ENCODE peak calls at places on chromosomes 3 and 15, in nine cellular contexts. One of them, this sample, is unnamed. For H3K4me1, the result is how much of the 10 kb centered on the place peaks cover.

GRCh38 chr3:179608931-179609720 is 4.5 kb downstream of the NDUFB5 start:
- DNase-seq in hepatocyte: no peak
- DNase-seq in right cardiac atrium: no peak
- DNase-seq in uterus: no peak
- DNase-seq in tibial nerve: no peak
- DNase-seq in aorta: no peak
- DNase-seq in HCT116: no peak
- DNase-seq in neuronal stem cell: no peak
- DNase-seq in GM12878: peak
- DNase-seq in this sample: no peak

GRCh38 chr15:60299452-60300047 is 98.2 kb downstream of the ANXA2 start:
- DNase-seq in tibial nerve: no peak
- DNase-seq in right cardiac atrium: peak
- DNase-seq in uterus: peak
- DNase-seq in HCT116: peak
- DNase-seq in aorta: no peak
- DNase-seq in hepatocyte: peak
- DNase-seq in neuronal stem cell: no peak
- DNase-seq in GM12878: no peak
- DNase-seq in this sample: no peak

GRCh38 chr3:37456270-37456708 is 281.9 kb upstream of the LRRFIP2 start:
- DNase-seq in right cardiac atrium: peak
- DNase-seq in tibial nerve: peak
- DNase-seq in aorta: peak
- DNase-seq in hepatocyte: no peak
- DNase-seq in GM12878: no peak
- DNase-seq in uterus: peak
- DNase-seq in neuronal stem cell: no peak
- DNase-seq in HCT116: no peak
- DNase-seq in this sample: peak

GRCh38 chr15:58182460-58183163 is 44.4 kb downstream of the AQP9 start:
- DNase-seq in neuronal stem cell: peak
- DNase-seq in uterus: no peak
- DNase-seq in GM12878: no peak
- DNase-seq in HCT116: peak
- DNase-seq in hepatocyte: peak
- DNase-seq in right cardiac atrium: peak
- DNase-seq in tibial nerve: no peak
- DNase-seq in aorta: peak
- DNase-seq in this sample: peak

GRCh38 chr3:101300073-101300472 is 20.3 kb downstream of the IMPG2 start:
- DNase-seq in GM12878: no peak
- DNase-seq in aorta: peak
- DNase-seq in tibial nerve: no peak
- DNase-seq in HCT116: no peak
- DNase-seq in uterus: no peak
- DNase-seq in neuronal stem cell: no peak
- DNase-seq in hepatocyte: no peak
- DNase-seq in right cardiac atrium: no peak
- DNase-seq in this sample: no peak

GRCh38 chr15:73996267-73996666 is 1.8 kb downstream of the PML start:
- DNase-seq in tibial nerve: no peak
- DNase-seq in GM12878: no peak
- DNase-seq in neuronal stem cell: no peak
- DNase-seq in aorta: no peak
- DNase-seq in right cardiac atrium: no peak
- DNase-seq in hepatocyte: no peak
- DNase-seq in HCT116: no peak
- DNase-seq in uterus: no peak
- DNase-seq in this sample: no peak

GRCh38 chr3:186582541-186582940 is 12.0 kb downstream of the DNAJB11 start:
- DNase-seq in right cardiac atrium: no peak
- DNase-seq in neuronal stem cell: no peak
- DNase-seq in GM12878: no peak
- DNase-seq in uterus: no peak
- DNase-seq in tibial nerve: no peak
- DNase-seq in HCT116: no peak
- DNase-seq in aorta: no peak
- DNase-seq in hepatocyte: no peak
- DNase-seq in this sample: no peak

GRCh38 chr3:190036631-190037030 is 84.1 kb downstream of the P3H2 start:
- DNase-seq in right cardiac atrium: no peak
- DNase-seq in hepatocyte: peak
- DNase-seq in aorta: no peak
- DNase-seq in GM12878: no peak
- DNase-seq in uterus: no peak
- DNase-seq in neuronal stem cell: no peak
- DNase-seq in tibial nerve: no peak
- DNase-seq in HCT116: no peak
- DNase-seq in this sample: no peak

GRCh38 chr3:22360197-22360596 is 609.2 kb upstream of the ZNF385D start:
- DNase-seq in tibial nerve: no peak
- DNase-seq in right cardiac atrium: no peak
- DNase-seq in aorta: no peak
- DNase-seq in neuronal stem cell: no peak
- DNase-seq in HCT116: no peak
- DNase-seq in uterus: no peak
- DNase-seq in GM12878: no peak
- DNase-seq in hepatocyte: no peak
- DNase-seq in this sample: no peak
- H3K4me1 ChIP-seq in tibial nerve: under half
- H3K4me1 ChIP-seq in right cardiac atrium: under half
- H3K4me1 ChIP-seq in aorta: under half
- H3K4me1 ChIP-seq in neuronal stem cell: under half
- H3K4me1 ChIP-seq in HCT116: under half
- H3K4me1 ChIP-seq in uterus: under half
- H3K4me1 ChIP-seq in GM12878: under half
- H3K4me1 ChIP-seq in hepatocyte: under half
- H3K4me1 ChIP-seq in this sample: under half

GRCh38 chr3:129040579-129041300 is 19.8 kb upstream of the GP9 start:
- DNase-seq in neuronal stem cell: no peak
- DNase-seq in tibial nerve: no peak
- DNase-seq in right cardiac atrium: no peak
- DNase-seq in hepatocyte: no peak
- DNase-seq in aorta: peak
- DNase-seq in uterus: no peak
- DNase-seq in GM12878: no peak
- DNase-seq in HCT116: no peak
- DNase-seq in this sample: no peak

GRCh38 chr3:129046037-129046731 is 14.4 kb upstream of the GP9 start:
- DNase-seq in neuronal stem cell: no peak
- DNase-seq in HCT116: no peak
- DNase-seq in aorta: peak
- DNase-seq in right cardiac atrium: no peak
- DNase-seq in uterus: no peak
- DNase-seq in tibial nerve: no peak
- DNase-seq in GM12878: no peak
- DNase-seq in hepatocyte: no peak
- DNase-seq in this sample: no peak

GRCh38 chr3:129046732-129047552 is 13.6 kb upstream of the GP9 start:
- DNase-seq in GM12878: no peak
- DNase-seq in right cardiac atrium: no peak
- DNase-seq in neuronal stem cell: no peak
- DNase-seq in tibial nerve: no peak
- DNase-seq in aorta: peak
- DNase-seq in uterus: no peak
- DNase-seq in HCT116: no peak
- DNase-seq in hepatocyte: no peak
- DNase-seq in this sample: no peak

GRCh38 chr3:129047553-129047839 is 13.1 kb upstream of the GP9 start:
- DNase-seq in hepatocyte: no peak
- DNase-seq in right cardiac atrium: no peak
- DNase-seq in tibial nerve: no peak
- DNase-seq in uterus: no peak
- DNase-seq in neuronal stem cell: no peak
- DNase-seq in aorta: peak
- DNase-seq in GM12878: no peak
- DNase-seq in HCT116: no peak
- DNase-seq in this sample: no peak

DNA sequence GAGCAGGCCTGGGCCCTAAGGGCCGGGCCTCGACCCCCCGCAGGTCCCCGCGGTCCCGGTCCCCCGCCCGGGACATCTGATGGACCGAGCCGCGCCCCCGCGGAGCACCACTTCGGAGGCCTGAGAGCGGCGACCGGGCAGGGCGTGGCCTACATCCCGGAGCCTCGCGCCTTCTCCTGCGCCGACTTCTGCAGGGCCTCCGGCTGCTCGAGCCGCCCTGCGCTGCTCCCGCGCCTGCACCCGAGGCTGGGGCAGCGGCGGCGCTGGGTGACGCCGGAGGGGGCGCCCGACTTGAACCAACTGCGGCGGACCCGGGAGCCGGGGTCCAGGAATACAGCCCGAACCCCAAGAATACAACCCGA is 14.9 kb upstream of the GP9 start:
- DNase-seq in hepatocyte: no peak
- DNase-seq in right cardiac atrium: peak
- DNase-seq in GM12878: no peak
- DNase-seq in uterus: no peak
- DNase-seq in HCT116: no peak
- DNase-seq in aorta: peak
- DNase-seq in neuronal stem cell: no peak
- DNase-seq in tibial nerve: no peak
- DNase-seq in this sample: no peak
- H3K4me1 ChIP-seq in hepatocyte: under half
- H3K4me1 ChIP-seq in right cardiac atrium: under half
- H3K4me1 ChIP-seq in GM12878: under half
- H3K4me1 ChIP-seq in uterus: under half
- H3K4me1 ChIP-seq in HCT116: under half
- H3K4me1 ChIP-seq in aorta: under half
- H3K4me1 ChIP-seq in neuronal stem cell: under half
- H3K4me1 ChIP-seq in tibial nerve: under half
- H3K4me1 ChIP-seq in this sample: under half

GRCh38 chr3:65489253-65489652 is 549.5 kb downstream of the MAGI1 start:
- DNase-seq in neuronal stem cell: no peak
- DNase-seq in tibial nerve: no peak
- DNase-seq in aorta: no peak
- DNase-seq in uterus: no peak
- DNase-seq in GM12878: no peak
- DNase-seq in right cardiac atrium: no peak
- DNase-seq in hepatocyte: no peak
- DNase-seq in HCT116: no peak
- DNase-seq in this sample: no peak

GRCh38 chr3:65484964-65485363 is 553.8 kb downstream of the MAGI1 start:
- DNase-seq in aorta: no peak
- DNase-seq in neuronal stem cell: no peak
- DNase-seq in GM12878: no peak
- DNase-seq in right cardiac atrium: no peak
- DNase-seq in uterus: no peak
- DNase-seq in tibial nerve: no peak
- DNase-seq in hepatocyte: no peak
- DNase-seq in HCT116: no peak
- DNase-seq in this sample: no peak

GRCh38 chr3:65483475-65483874 is 555.2 kb downstream of the MAGI1 start:
- DNase-seq in HCT116: no peak
- DNase-seq in hepatocyte: peak
- DNase-seq in aorta: peak
- DNase-seq in uterus: peak
- DNase-seq in neuronal stem cell: no peak
- DNase-seq in GM12878: no peak
- DNase-seq in right cardiac atrium: peak
- DNase-seq in tibial nerve: peak
- DNase-seq in this sample: peak

GRCh38 chr3:65490132-65490531 is 548.6 kb downstream of the MAGI1 start:
- DNase-seq in GM12878: no peak
- DNase-seq in HCT116: no peak
- DNase-seq in tibial nerve: no peak
- DNase-seq in right cardiac atrium: no peak
- DNase-seq in hepatocyte: no peak
- DNase-seq in aorta: no peak
- DNase-seq in neuronal stem cell: no peak
- DNase-seq in uterus: no peak
- DNase-seq in this sample: no peak

GRCh38 chr3:65485826-65486592 is 552.7 kb downstream of the MAGI1 start:
- DNase-seq in neuronal stem cell: no peak
- DNase-seq in tibial nerve: no peak
- DNase-seq in GM12878: no peak
- DNase-seq in uterus: no peak
- DNase-seq in HCT116: no peak
- DNase-seq in hepatocyte: no peak
- DNase-seq in right cardiac atrium: no peak
- DNase-seq in aorta: no peak
- DNase-seq in this sample: no peak
- H3K4me1 ChIP-seq in neuronal stem cell: under half
- H3K4me1 ChIP-seq in tibial nerve: under half
- H3K4me1 ChIP-seq in GM12878: under half
- H3K4me1 ChIP-seq in uterus: under half
- H3K4me1 ChIP-seq in HCT116: under half
- H3K4me1 ChIP-seq in hepatocyte: under half
- H3K4me1 ChIP-seq in right cardiac atrium: under half
- H3K4me1 ChIP-seq in aorta: under half
- H3K4me1 ChIP-seq in this sample: under half

GRCh38 chr15:98684995-98685525 is 36.7 kb downstream of the IGF1R start:
- DNase-seq in neuronal stem cell: no peak
- DNase-seq in hepatocyte: no peak
- DNase-seq in right cardiac atrium: no peak
- DNase-seq in GM12878: no peak
- DNase-seq in HCT116: no peak
- DNase-seq in uterus: no peak
- DNase-seq in tibial nerve: no peak
- DNase-seq in aorta: no peak
- DNase-seq in this sample: no peak
- H3K4me1 ChIP-seq in neuronal stem cell: under half
- H3K4me1 ChIP-seq in hepatocyte: under half
- H3K4me1 ChIP-seq in right cardiac atrium: under half
- H3K4me1 ChIP-seq in GM12878: under half
- H3K4me1 ChIP-seq in HCT116: under half
- H3K4me1 ChIP-seq in uterus: under half
- H3K4me1 ChIP-seq in tibial nerve: under half
- H3K4me1 ChIP-seq in aorta: under half
- H3K4me1 ChIP-seq in this sample: half or more

DNA sequence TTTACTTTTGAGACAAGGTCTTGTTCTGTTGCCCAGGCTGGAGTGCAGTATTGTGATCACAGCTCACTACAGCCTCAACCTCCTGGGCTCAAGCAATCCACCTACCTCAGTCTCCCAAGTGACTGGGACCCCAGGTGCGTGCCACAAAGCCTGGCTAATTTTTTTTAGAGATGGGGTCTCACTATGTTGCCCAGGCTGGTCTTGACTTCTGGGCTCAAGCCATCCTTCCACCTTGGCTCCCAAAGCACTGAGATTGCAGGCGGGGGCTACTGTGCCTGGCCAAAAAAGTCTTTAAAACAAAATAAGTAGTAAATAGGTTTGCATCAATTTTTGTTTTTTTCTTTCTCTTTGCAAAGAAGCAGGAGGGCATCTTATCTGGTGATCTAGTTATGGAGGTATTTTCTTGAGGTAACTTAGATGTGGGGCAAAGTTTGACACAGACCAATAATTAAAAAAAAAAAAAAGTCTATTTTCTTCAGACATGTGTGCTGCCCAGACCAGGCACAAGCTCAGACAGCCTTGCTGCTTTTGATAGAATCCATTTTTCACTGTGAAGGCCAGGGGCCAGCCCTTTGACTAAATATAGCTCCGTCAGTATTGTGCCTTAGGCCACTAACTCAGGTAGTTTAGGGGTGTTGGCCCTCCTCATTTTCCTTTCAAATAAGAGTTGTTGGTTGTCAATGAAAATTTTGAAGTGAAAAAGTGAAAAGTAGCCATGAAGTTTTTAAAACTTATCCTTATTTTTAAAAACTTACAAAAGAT is 2.5 kb downstream of the ARL6IP5 start:
- DNase-seq in right cardiac atrium: no peak
- DNase-seq in aorta: no peak
- DNase-seq in uterus: no peak
- DNase-seq in GM12878: no peak
- DNase-seq in tibial nerve: no peak
- DNase-seq in HCT116: no peak
- DNase-seq in hepatocyte: no peak
- DNase-seq in neuronal stem cell: no peak
- DNase-seq in this sample: no peak
- H3K4me1 ChIP-seq in right cardiac atrium: under half
- H3K4me1 ChIP-seq in aorta: under half
- H3K4me1 ChIP-seq in uterus: under half
- H3K4me1 ChIP-seq in GM12878: under half
- H3K4me1 ChIP-seq in tibial nerve: under half
- H3K4me1 ChIP-seq in HCT116: under half
- H3K4me1 ChIP-seq in hepatocyte: under half
- H3K4me1 ChIP-seq in neuronal stem cell: under half
- H3K4me1 ChIP-seq in this sample: half or more